ENCODE peak calls at places on chromosomes 13 and 19, in seven cellular contexts. J is mesendoderm, M is IMR-90, A is H9, C is H1, D is neuronal stem cell, G is mesenchymal stem cell. R is an unnamed sample.

GRCh38 chr19:54310543-54310942 is 2.4 kb downstream of the LILRA5 start:
- DNase-seq in M (no peak), G (no peak), A (no peak), J (no peak), C (no peak), D (no peak), R (no peak)

GRCh38 chr13:22061806-22062391 is 391.0 kb downstream of the FGF9 start:
- DNase-seq in C (no peak), G (no peak), J (no peak), A (no peak), D (no peak), M (no peak), R (no peak)

GRCh38 chr19:55312621-55313117 is 12.5 kb downstream of the TMEM150B start:
- DNase-seq in A (peak; percentile 28), J (no peak), D (no peak), G (no peak), M (no peak), C (no peak), R (no peak)

GRCh38 chr19:39425744-39426143 is 10.0 kb downstream of the RPS16 start:
- DNase-seq in C (no peak), G (peak; percentile 28), M (no peak), J (no peak), A (no peak), D (no peak), R (no peak)

GRCh38 chr19:11016591-11016990 is 55.8 kb downstream of the SMARCA4 start:
- DNase-seq in D (no peak), G (no peak), M (no peak), C (no peak), A (no peak), J (no peak), R (no peak)

GRCh38 chr13:24500977-24501376 is 11.6 kb downstream of the PARP4 start:
- DNase-seq in J (no peak), D (no peak), M (peak; percentile 73), A (no peak), C (no peak), G (no peak), R (no peak)

GRCh38 chr13:52615134-52615801 is 27.0 kb upstream of the HNRNPA1L2 start:
- DNase-seq in J (no peak), A (no peak), C (no peak), M (no peak), G (no peak), D (no peak), R (no peak)

GRCh38 chr19:30132312-30133075 is 190.5 kb downstream of the URI1 start:
- DNase-seq in G (no peak), C (no peak), A (no peak), D (peak; percentile 38), M (no peak), J (peak; percentile 37), R (no peak)

GRCh38 chr19:1295169-1296012 is 9.7 kb downstream of the EFNA2 start:
- DNase-seq in G (peak; percentile 33), D (no peak), C (peak; percentile 83), M (no peak), J (no peak), A (peak; percentile 64), R (no peak)

GRCh38 chr13:97274782-97275252 is 52.7 kb downstream of the MBNL2 start:
- DNase-seq in M (peak; percentile 87), D (no peak), C (no peak), A (no peak), G (peak; percentile 83), J (no peak), R (peak; percentile 72)

GRCh38 chr19:3818479-3818878 is 32.3 kb upstream of the MATK start:
- DNase-seq in A (no peak), G (peak; percentile 5), J (no peak), C (no peak), M (peak; percentile 31), D (no peak), R (peak; percentile 50)

GRCh38 chr19:8147579-8147978 is 1.8 kb downstream of the FBN3 start:
- DNase-seq in D (no peak), A (no peak), G (no peak), C (no peak), J (no peak), M (no peak), R (no peak)

GRCh38 chr13:20702945-20703784 is at the start of gene IL17D:
- DNase-seq in A (no peak), J (no peak), C (peak; percentile 65), D (no peak), G (peak; percentile 33), M (no peak), R (peak; percentile 45)

GRCh38 chr13:67355791-67356190 is 125.7 kb upstream of the PCDH9 start:
- DNase-seq in G (no peak), M (no peak), A (no peak), D (peak; percentile 1), C (no peak), J (no peak), R (no peak)

GRCh38 chr13:22561581-22561980 is 619.2 kb upstream of the SGCG start:
- DNase-seq in A (no peak), J (no peak), G (no peak), C (no peak), M (no peak), D (no peak), R (no peak)

GRCh38 chr13:78595458-78595818 is 7.9 kb downstream of the POU4F1 start:
- DNase-seq in M (no peak), J (peak; percentile 78), G (no peak), A (no peak), D (no peak), C (no peak), R (no peak)

GRCh38 chr19:16402076-16402475 is 69.7 kb downstream of the EPS15L1 start:
- DNase-seq in G (no peak), M (no peak), C (no peak), A (no peak), D (no peak), J (no peak), R (no peak)

GRCh38 chr13:59356607-59357006 is 807.1 kb downstream of the DIAPH3 start:
- DNase-seq in M (peak; percentile 37), A (no peak), J (no peak), D (no peak), C (no peak), G (peak; percentile 47), R (no peak)

GRCh38 chr19:55485439-55486011 is 537 bp downstream of the NAT14 start:
- DNase-seq in G (no peak), C (peak; percentile 56), D (no peak), M (no peak), A (no peak), J (peak; percentile 12), R (no peak)

GRCh38 chr19:13038306-13039210 is 43.3 kb downstream of the NFIX start:
- DNase-seq in C (no peak), D (no peak), M (no peak), A (no peak), G (no peak), J (no peak), R (no peak)

GRCh38 chr13:51717786-51718398 is 86.1 kb downstream of the DHRS12 start:
- DNase-seq in D (no peak), M (peak; percentile 22), C (no peak), A (no peak), J (peak; percentile 12), G (no peak), R (peak; percentile 55)

GRCh38 chr19:43332058-43332922 is 21.2 kb upstream of the CD177 start:
- DNase-seq in A (peak; percentile 46), G (no peak), M (no peak), J (no peak), C (peak; percentile 52), D (no peak), R (no peak)

GRCh38 chr19:15913830-15914229 is 16.0 kb upstream of the CYP4F2 start:
- DNase-seq in A (no peak), G (no peak), M (no peak), D (no peak), C (no peak), J (no peak), R (no peak)

GRCh38 chr13:99496322-99497142 is 4.7 kb upstream of the TM9SF2 start:
- DNase-seq in C (no peak), J (peak; percentile 14), G (peak; percentile 13), D (no peak), M (peak; percentile 15), A (peak; percentile 49), R (no peak)

GRCh38 chr13:73231456-73231855 is 172.7 kb downstream of the KLF5 start:
- DNase-seq in C (no peak), G (no peak), A (no peak), J (no peak), M (no peak), D (no peak), R (no peak)

GRCh38 chr19:1177322-1178114 is 3.5 kb upstream of the SBNO2 start:
- DNase-seq in C (no peak), J (peak; percentile 65), G (peak; percentile 91), A (no peak), D (no peak), M (peak; percentile 97), R (peak; percentile 36)

GRCh38 chr19:35140207-35140897 is 1.7 kb downstream of the FXYD1 start:
- DNase-seq in G (no peak), D (no peak), M (no peak), A (no peak), C (no peak), J (no peak), R (no peak)

GRCh38 chr13:40968416-40969000 is 50.6 kb downstream of the ELF1 start:
- DNase-seq in C (no peak), G (no peak), J (no peak), M (no peak), D (no peak), A (no peak), R (peak; percentile 67)
- H2BK120ac ChIP-seq in C (no peak overlapping the region), G (no peak overlapping the region), J (no peak overlapping the region), M (no peak overlapping the region), D (no peak overlapping the region), A (no peak overlapping the region), R (no peak overlapping the region)

GRCh38 chr13:34435338-34435737 is 506.7 kb upstream of the NBEA start:
- DNase-seq in C (no peak), M (no peak), G (peak; percentile 74), D (no peak), J (peak; percentile 16), A (no peak), R (peak; percentile 16)
- H2BK120ac ChIP-seq in C (no peak overlapping the region), M (no peak overlapping the region), G (no peak overlapping the region), D (no peak overlapping the region), J (no peak overlapping the region), A (no peak overlapping the region), R (no peak overlapping the region)

DNA sequence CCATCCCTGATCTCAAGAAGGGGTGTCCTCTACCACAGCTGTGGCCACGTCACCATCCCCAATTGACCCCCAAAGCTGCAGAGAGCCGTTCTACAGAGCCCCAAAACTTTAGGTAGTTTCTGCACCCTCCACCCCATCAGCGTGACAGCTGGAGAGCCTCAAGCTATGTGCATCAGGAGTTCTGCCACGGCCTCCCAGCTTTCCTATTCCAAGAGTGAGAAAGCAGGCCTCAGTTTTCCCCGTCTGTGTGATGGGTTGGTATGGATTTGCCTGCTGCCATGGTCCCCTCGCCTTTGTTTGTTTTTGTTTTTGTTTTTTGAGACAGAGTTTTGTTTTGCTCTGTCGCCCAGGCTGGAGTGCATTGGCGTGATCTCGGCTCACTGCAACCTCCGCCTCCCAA is 1.5 kb downstream of the BCL3 start:
- DNase-seq in M (no peak), A (no peak), G (no peak), C (no peak), J (no peak), D (no peak), R (no peak)
- H2BK120ac ChIP-seq in M (peak overlapping the region; percentile 17), A (no peak overlapping the region), G (no peak overlapping the region), C (no peak overlapping the region), J (no peak overlapping the region), D (no peak overlapping the region), R (no peak overlapping the region)

DNA sequence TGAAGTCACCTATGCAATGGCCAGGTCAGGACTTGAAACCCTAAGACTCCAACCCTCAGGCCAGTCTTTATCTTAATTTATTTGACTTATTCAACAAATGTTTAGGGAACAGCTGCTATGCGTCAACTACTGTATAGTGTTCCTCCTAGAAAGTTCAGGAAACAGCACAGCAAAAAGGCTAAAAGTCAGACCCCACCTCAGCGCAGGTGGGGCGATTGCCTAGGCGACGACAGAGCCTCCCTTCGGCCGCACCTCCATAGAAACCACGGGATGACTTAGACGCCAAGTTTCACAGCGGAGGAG is 502 bp downstream of the VRK3 start:
- DNase-seq in A (no peak), J (no peak), G (no peak), D (no peak), M (no peak), C (no peak), R (peak; percentile 4)
- H2BK120ac ChIP-seq in A (no peak overlapping the region), J (no peak overlapping the region), G (no peak overlapping the region), D (peak overlapping the region; percentile 50), M (no peak overlapping the region), C (no peak overlapping the region), R (no peak overlapping the region)

R was measured in trophoblast cell.